ENCODE peak calls at places on chromosomes 2 and 18, in five cellular contexts. G is NCI-H146; K is AG09309; J is CD8-positive, alpha-beta memory T cell; B is hepatocyte. H is an unnamed sample.

GRCh38 chr2:127157651-127158460 is 50.9 kb upstream of the BIN1 start:
- DNase-seq in J (no peak), B (no peak), G (no peak), K (no peak), H (no peak)

GRCh38 chr2:235206399-235206798 is 254.6 kb downstream of the SH3BP4 start:
- DNase-seq in G (no peak), K (no peak), B (no peak), J (no peak), H (no peak)

GRCh38 chr18:36850527-36851201 is 21.7 kb downstream of the KIAA1328 start:
- DNase-seq in G (no peak), B (peak; percentile 8), K (peak; percentile 73), J (no peak), H (peak; percentile 79)

GRCh38 chr18:9366126-9366714 is 31.6 kb downstream of the TWSG1 start:
- DNase-seq in B (peak; percentile 61), G (peak; percentile 44), J (no peak), K (peak; percentile 16), H (no peak)

GRCh38 chr18:80154293-80154692 is 45.2 kb downstream of the ADNP2 start:
- DNase-seq in K (no peak), G (peak; percentile 17), B (no peak), J (no peak), H (no peak)

GRCh38 chr2:226079677-226080076 is 680.2 kb downstream of the NYAP2 start:
- DNase-seq in K (peak; percentile 46), G (no peak), B (no peak), J (no peak), H (no peak)

GRCh38 chr2:241226723-241227634 is 38.5 kb downstream of the ANO7 start:
- DNase-seq in K (no peak), J (no peak), G (no peak), B (no peak), H (no peak)

GRCh38 chr2:67182884-67183283 is 214.2 kb upstream of the ETAA1 start:
- DNase-seq in B (no peak), G (no peak), J (no peak), K (no peak), H (no peak)

GRCh38 chr2:127859712-127860085 is 1.7 kb upstream of the POLR2D start:
- DNase-seq in K (no peak), J (peak; percentile 49), G (peak; percentile 56), B (peak; percentile 93), H (no peak)

GRCh38 chr18:37778417-37779165 is 213.0 kb upstream of the CELF4 start:
- DNase-seq in K (no peak), B (peak; percentile 84), G (peak; percentile 85), J (no peak), H (no peak)

H was measured in amniotic stem cell.